ENCODE peak calls at places on chromosomes 3 and 15, in nine cellular contexts. L is IMR-90; O is spleen; E is occipital lobe; Q is left kidney; Z is NCI-H2171; K is choroid plexus epithelial cell; C is activated CD4-positive, alpha-beta T cell treated with anti-CD3 and anti-CD28 coated beads, Interleukin-2, amount 50 U/mL, for 24 hours; W is AG09319. S is an unnamed sample.

GRCh38 chr3:194675081-194675640 is 3.2 kb upstream of the LSG1 start:
- DNase-seq in L (no peak), O (no peak), E (no peak), Q (no peak), Z (no peak), K (no peak), C (peak), W (no peak), S (no peak)

GRCh38 chr3:189270248-189270832 is 98.6 kb downstream of the TPRG1 start:
- DNase-seq in L (peak), O (no peak), E (peak), Q (peak), Z (peak), K (peak), C (no peak), W (peak), S (peak)

GRCh38 chr15:81323559-81323943 is 390 bp downstream of the STARD5 start:
- DNase-seq in L (no peak), O (no peak), E (no peak), Q (no peak), Z (no peak), K (no peak), C (no peak), W (no peak), S (no peak)

GRCh38 chr3:143895805-143896204 is 47.5 kb upstream of the SLC9A9 start:
- DNase-seq in L (peak), O (no peak), E (no peak), Q (no peak), Z (peak), K (peak), C (no peak), W (no peak), S (no peak)

GRCh38 chr15:29805043-29805707 is 17.1 kb downstream of the TJP1 start:
- DNase-seq in L (peak), O (no peak), E (peak), Q (peak), Z (no peak), K (peak), C (no peak), W (peak), S (peak)

GRCh38 chr3:149554826-149555225 is 80.3 kb downstream of the TM4SF4 start:
- DNase-seq in L (peak), O (no peak), E (no peak), Q (no peak), Z (no peak), K (peak), C (no peak), W (no peak), S (no peak)

GRCh38 chr15:74831813-74832495 is 5.5 kb downstream of the CPLX3 start:
- DNase-seq in L (no peak), O (no peak), E (no peak), Q (no peak), Z (no peak), K (no peak), C (no peak), W (no peak), S (no peak)

GRCh38 chr3:146262711-146263110 is 11.8 kb upstream of the PLSCR4 start:
- DNase-seq in L (no peak), O (no peak), E (no peak), Q (no peak), Z (no peak), K (no peak), C (no peak), W (no peak), S (no peak)

GRCh38 chr3:142987707-142988106 is 13.7 kb upstream of the U2SURP start:
- DNase-seq in L (peak), O (no peak), E (no peak), Q (no peak), Z (no peak), K (peak), C (no peak), W (no peak), S (peak)

GRCh38 chr15:87661481-87661880 is 595.1 kb downstream of the NTRK3 start:
- DNase-seq in L (no peak), O (no peak), E (no peak), Q (peak), Z (no peak), K (no peak), C (no peak), W (no peak), S (no peak)

GRCh38 chr15:69751575-69751974 is 299.0 kb downstream of the RPLP1 start:
- DNase-seq in L (no peak), O (no peak), E (no peak), Q (peak), Z (no peak), K (no peak), C (no peak), W (no peak), S (no peak)

GRCh38 chr15:76253851-76254440 is 57.3 kb downstream of the ETFA start:
- DNase-seq in L (no peak), O (no peak), E (no peak), Q (no peak), Z (peak), K (no peak), C (no peak), W (no peak), S (no peak)

GRCh38 chr3:36244728-36245127 is 135.6 kb upstream of the STAC start:
- DNase-seq in L (no peak), O (no peak), E (no peak), Q (no peak), Z (no peak), K (peak), C (no peak), W (no peak), S (peak)

GRCh38 chr3:48716508-48716981 is 476 bp downstream of the IP6K2 start:
- DNase-seq in L (no peak), O (peak), E (no peak), Q (peak), Z (peak), K (no peak), C (peak), W (no peak), S (no peak)

GRCh38 chr3:100159564-100160153 is 45.4 kb upstream of the FILIP1L start:
- DNase-seq in L (peak), O (no peak), E (no peak), Q (peak), Z (no peak), K (peak), C (no peak), W (peak), S (no peak)

GRCh38 chr3:43296565-43296964 is 10.2 kb downstream of the SNRK start:
- DNase-seq in L (peak), O (peak), E (no peak), Q (no peak), Z (no peak), K (peak), C (no peak), W (no peak), S (no peak)

GRCh38 chr15:41894791-41895463 is 1.1 kb upstream of the SPTBN5 start:
- DNase-seq in L (peak), O (peak), E (peak), Q (peak), Z (peak), K (peak), C (peak), W (no peak), S (no peak)

GRCh38 chr15:45234562-45235235 is 17.3 kb upstream of the SLC28A2 start:
- DNase-seq in L (no peak), O (no peak), E (no peak), Q (no peak), Z (no peak), K (no peak), C (no peak), W (no peak), S (no peak)

GRCh38 chr15:65115086-65115485 is at the start of gene UBAP1L:
- DNase-seq in L (no peak), O (no peak), E (no peak), Q (no peak), Z (peak), K (no peak), C (no peak), W (no peak), S (no peak)

GRCh38 chr3:53821631-53822068 is 24.6 kb downstream of the CHDH start:
- DNase-seq in L (peak), O (no peak), E (no peak), Q (no peak), Z (no peak), K (no peak), C (no peak), W (no peak), S (no peak)

GRCh38 chr3:44932986-44933944 is 42.7 kb downstream of the ZDHHC3 start:
- DNase-seq in L (no peak), O (no peak), E (no peak), Q (no peak), Z (no peak), K (no peak), C (no peak), W (no peak), S (no peak)

GRCh38 chr3:137039570-137039969 is 81.8 kb downstream of the IL20RB start:
- DNase-seq in L (no peak), O (no peak), E (no peak), Q (no peak), Z (no peak), K (peak), C (no peak), W (no peak), S (no peak)

GRCh38 chr15:78057803-78058202 is 19.7 kb downstream of the TBC1D2B start:
- DNase-seq in L (no peak), O (no peak), E (no peak), Q (no peak), Z (no peak), K (no peak), C (no peak), W (no peak), S (no peak)

GRCh38 chr3:194654443-194654842 is 17.5 kb downstream of the LSG1 start:
- DNase-seq in L (no peak), O (no peak), E (no peak), Q (no peak), Z (no peak), K (no peak), C (no peak), W (no peak), S (no peak)

GRCh38 chr15:75640483-75641175 is 605 bp upstream of the IMP3 start:
- DNase-seq in L (peak), O (peak), E (no peak), Q (peak), Z (peak), K (peak), C (no peak), W (no peak), S (no peak)

GRCh38 chr15:74308643-74308945 is 58.9 kb downstream of the CYP11A1 start:
- DNase-seq in L (no peak), O (no peak), E (no peak), Q (no peak), Z (no peak), K (no peak), C (no peak), W (no peak), S (no peak)

GRCh38 chr3:126036056-126036549 is 47.8 kb downstream of the SLC41A3 start:
- DNase-seq in L (no peak), O (no peak), E (no peak), Q (no peak), Z (no peak), K (no peak), C (no peak), W (no peak), S (no peak)

GRCh38 chr3:194025119-194025518 is 110.8 kb upstream of the HES1 start:
- DNase-seq in L (no peak), O (no peak), E (no peak), Q (no peak), Z (no peak), K (no peak), C (no peak), W (no peak), S (no peak)

GRCh38 chr3:186746008-186746407 is 28.8 kb downstream of the KNG1 start:
- DNase-seq in L (peak), O (no peak), E (no peak), Q (peak), Z (no peak), K (peak), C (no peak), W (no peak), S (no peak)

GRCh38 chr3:106440672-106441071 is 571.9 kb upstream of the CBLB start:
- DNase-seq in L (no peak), O (no peak), E (no peak), Q (no peak), Z (no peak), K (no peak), C (no peak), W (no peak), S (no peak)

GRCh38 chr3:14131134-14131533 is 6.3 kb downstream of the TMEM43 start:
- DNase-seq in L (no peak), O (no peak), E (no peak), Q (no peak), Z (no peak), K (no peak), C (no peak), W (no peak), S (no peak)

GRCh38 chr3:141878812-141879211 is 2.4 kb downstream of the ATP1B3 start:
- DNase-seq in L (peak), O (no peak), E (peak), Q (no peak), Z (peak), K (peak), C (no peak), W (no peak), S (no peak)

GRCh38 chr3:122609798-122610559 is 32.5 kb downstream of the PARP15 start:
- DNase-seq in L (peak), O (no peak), E (no peak), Q (no peak), Z (no peak), K (peak), C (no peak), W (peak), S (no peak)

GRCh38 chr3:193805448-193805847 is 212.4 kb downstream of the OPA1 start:
- DNase-seq in L (peak), O (no peak), E (no peak), Q (peak), Z (peak), K (peak), C (no peak), W (no peak), S (peak)

GRCh38 chr3:12758025-12758830 is 831 bp downstream of the TMEM40 start:
- DNase-seq in L (peak), O (no peak), E (no peak), Q (no peak), Z (peak), K (peak), C (no peak), W (no peak), S (peak)

GRCh38 chr15:45128971-45129639 is 574 bp downstream of the DUOXA1 start:
- DNase-seq in L (no peak), O (no peak), E (no peak), Q (no peak), Z (no peak), K (no peak), C (no peak), W (no peak), S (no peak)